ENCODE peak calls at places on chromosomes 3 and 15, in ten cellular contexts. One of them, this sample, is unnamed.

GRCh38 chr3:16513141-16514020 is at the start of gene RFTN1:
- ATAC-seq in left lobe of liver: peak; percentile 54
- ATAC-seq in activated B cell treated with CpG ODN at 0.5 μM for 24 hours: peak; percentile 9
- ATAC-seq in stimulated activated naive CD8-positive, alpha-beta T cell treated with anti-CD3 and anti-CD28 coated beads, Interleukin-15, amount 100 ng/mL, for 72 hours: peak; percentile 6
- ATAC-seq in T-helper 17 cell: peak; percentile 23
- ATAC-seq in effector memory CD8-positive, alpha-beta T cell: peak; percentile 23
- ATAC-seq in activated T-cell treated with anti-CD3 and anti-CD28 coated beads, Interleukin-2, amount 50 U/mL, for 4 hours: peak; percentile 35
- ATAC-seq in memory B cell: peak; percentile 26
- ATAC-seq in activated CD8-positive, alpha-beta T cell treated with anti-CD3 and anti-CD28 coated beads for 36 hours: peak; percentile 19
- ATAC-seq in activated CD4-positive, alpha-beta T cell treated with anti-CD3 and anti-CD28 coated beads for 36 hours: peak; percentile 10
- ATAC-seq in this sample: peak; percentile 11

GRCh38 chr3:87351913-87352312 is 75.5 kb upstream of the POU1F1 start:
- ATAC-seq in left lobe of liver: no peak
- ATAC-seq in activated B cell treated with CpG ODN at 0.5 μM for 24 hours: no peak
- ATAC-seq in stimulated activated naive CD8-positive, alpha-beta T cell treated with anti-CD3 and anti-CD28 coated beads, Interleukin-15, amount 100 ng/mL, for 72 hours: no peak
- ATAC-seq in T-helper 17 cell: no peak
- ATAC-seq in effector memory CD8-positive, alpha-beta T cell: no peak
- ATAC-seq in activated T-cell treated with anti-CD3 and anti-CD28 coated beads, Interleukin-2, amount 50 U/mL, for 4 hours: no peak
- ATAC-seq in memory B cell: no peak
- ATAC-seq in activated CD8-positive, alpha-beta T cell treated with anti-CD3 and anti-CD28 coated beads for 36 hours: no peak
- ATAC-seq in activated CD4-positive, alpha-beta T cell treated with anti-CD3 and anti-CD28 coated beads for 36 hours: no peak
- ATAC-seq in this sample: no peak

GRCh38 chr3:59559721-59560514 is 510.1 kb upstream of the CFAP20DC start:
- ATAC-seq in left lobe of liver: no peak
- ATAC-seq in activated B cell treated with CpG ODN at 0.5 μM for 24 hours: peak; percentile 34
- ATAC-seq in stimulated activated naive CD8-positive, alpha-beta T cell treated with anti-CD3 and anti-CD28 coated beads, Interleukin-15, amount 100 ng/mL, for 72 hours: peak; percentile 98
- ATAC-seq in T-helper 17 cell: no peak
- ATAC-seq in effector memory CD8-positive, alpha-beta T cell: no peak
- ATAC-seq in activated T-cell treated with anti-CD3 and anti-CD28 coated beads, Interleukin-2, amount 50 U/mL, for 4 hours: peak; percentile 95
- ATAC-seq in memory B cell: no peak
- ATAC-seq in activated CD8-positive, alpha-beta T cell treated with anti-CD3 and anti-CD28 coated beads for 36 hours: peak; percentile 97
- ATAC-seq in activated CD4-positive, alpha-beta T cell treated with anti-CD3 and anti-CD28 coated beads for 36 hours: peak; percentile 92
- ATAC-seq in this sample: peak; percentile 98

GRCh38 chr3:122310361-122310760 is 14.7 kb upstream of the CSTA start:
- ATAC-seq in left lobe of liver: no peak
- ATAC-seq in activated B cell treated with CpG ODN at 0.5 μM for 24 hours: no peak
- ATAC-seq in stimulated activated naive CD8-positive, alpha-beta T cell treated with anti-CD3 and anti-CD28 coated beads, Interleukin-15, amount 100 ng/mL, for 72 hours: no peak
- ATAC-seq in T-helper 17 cell: no peak
- ATAC-seq in effector memory CD8-positive, alpha-beta T cell: no peak
- ATAC-seq in activated T-cell treated with anti-CD3 and anti-CD28 coated beads, Interleukin-2, amount 50 U/mL, for 4 hours: no peak
- ATAC-seq in memory B cell: no peak
- ATAC-seq in activated CD8-positive, alpha-beta T cell treated with anti-CD3 and anti-CD28 coated beads for 36 hours: no peak
- ATAC-seq in activated CD4-positive, alpha-beta T cell treated with anti-CD3 and anti-CD28 coated beads for 36 hours: no peak
- ATAC-seq in this sample: no peak

GRCh38 chr15:89107984-89108383 is 19.7 kb downstream of the ABHD2 start:
- ATAC-seq in left lobe of liver: no peak
- ATAC-seq in activated B cell treated with CpG ODN at 0.5 μM for 24 hours: no peak
- ATAC-seq in stimulated activated naive CD8-positive, alpha-beta T cell treated with anti-CD3 and anti-CD28 coated beads, Interleukin-15, amount 100 ng/mL, for 72 hours: no peak
- ATAC-seq in T-helper 17 cell: no peak
- ATAC-seq in effector memory CD8-positive, alpha-beta T cell: no peak
- ATAC-seq in activated T-cell treated with anti-CD3 and anti-CD28 coated beads, Interleukin-2, amount 50 U/mL, for 4 hours: no peak
- ATAC-seq in memory B cell: no peak
- ATAC-seq in activated CD8-positive, alpha-beta T cell treated with anti-CD3 and anti-CD28 coated beads for 36 hours: peak; percentile 24
- ATAC-seq in activated CD4-positive, alpha-beta T cell treated with anti-CD3 and anti-CD28 coated beads for 36 hours: peak; percentile 58
- ATAC-seq in this sample: no peak

GRCh38 chr15:59738676-59739075 is 49.6 kb upstream of the BNIP2 start:
- ATAC-seq in left lobe of liver: peak; percentile 76
- ATAC-seq in activated B cell treated with CpG ODN at 0.5 μM for 24 hours: no peak
- ATAC-seq in stimulated activated naive CD8-positive, alpha-beta T cell treated with anti-CD3 and anti-CD28 coated beads, Interleukin-15, amount 100 ng/mL, for 72 hours: no peak
- ATAC-seq in T-helper 17 cell: no peak
- ATAC-seq in effector memory CD8-positive, alpha-beta T cell: no peak
- ATAC-seq in activated T-cell treated with anti-CD3 and anti-CD28 coated beads, Interleukin-2, amount 50 U/mL, for 4 hours: no peak
- ATAC-seq in memory B cell: no peak
- ATAC-seq in activated CD8-positive, alpha-beta T cell treated with anti-CD3 and anti-CD28 coated beads for 36 hours: no peak
- ATAC-seq in activated CD4-positive, alpha-beta T cell treated with anti-CD3 and anti-CD28 coated beads for 36 hours: no peak
- ATAC-seq in this sample: no peak

GRCh38 chr15:50137330-50137761 is 18.3 kb upstream of the ATP8B4 start:
- ATAC-seq in left lobe of liver: no peak
- ATAC-seq in activated B cell treated with CpG ODN at 0.5 μM for 24 hours: no peak
- ATAC-seq in stimulated activated naive CD8-positive, alpha-beta T cell treated with anti-CD3 and anti-CD28 coated beads, Interleukin-15, amount 100 ng/mL, for 72 hours: peak; percentile 50
- ATAC-seq in T-helper 17 cell: no peak
- ATAC-seq in effector memory CD8-positive, alpha-beta T cell: no peak
- ATAC-seq in activated T-cell treated with anti-CD3 and anti-CD28 coated beads, Interleukin-2, amount 50 U/mL, for 4 hours: peak; percentile 62
- ATAC-seq in memory B cell: no peak
- ATAC-seq in activated CD8-positive, alpha-beta T cell treated with anti-CD3 and anti-CD28 coated beads for 36 hours: peak; percentile 72
- ATAC-seq in activated CD4-positive, alpha-beta T cell treated with anti-CD3 and anti-CD28 coated beads for 36 hours: peak; percentile 78
- ATAC-seq in this sample: peak; percentile 72

GRCh38 chr15:62607643-62608042 is 434.9 kb upstream of the TPM1 start:
- ATAC-seq in left lobe of liver: no peak
- ATAC-seq in activated B cell treated with CpG ODN at 0.5 μM for 24 hours: no peak
- ATAC-seq in stimulated activated naive CD8-positive, alpha-beta T cell treated with anti-CD3 and anti-CD28 coated beads, Interleukin-15, amount 100 ng/mL, for 72 hours: no peak
- ATAC-seq in T-helper 17 cell: no peak
- ATAC-seq in effector memory CD8-positive, alpha-beta T cell: no peak
- ATAC-seq in activated T-cell treated with anti-CD3 and anti-CD28 coated beads, Interleukin-2, amount 50 U/mL, for 4 hours: no peak
- ATAC-seq in memory B cell: no peak
- ATAC-seq in activated CD8-positive, alpha-beta T cell treated with anti-CD3 and anti-CD28 coated beads for 36 hours: no peak
- ATAC-seq in activated CD4-positive, alpha-beta T cell treated with anti-CD3 and anti-CD28 coated beads for 36 hours: peak; percentile 26
- ATAC-seq in this sample: no peak

GRCh38 chr3:63900459-63900858 is 11.7 kb downstream of the SCAANT1 start:
- ATAC-seq in left lobe of liver: no peak
- ATAC-seq in activated B cell treated with CpG ODN at 0.5 μM for 24 hours: no peak
- ATAC-seq in stimulated activated naive CD8-positive, alpha-beta T cell treated with anti-CD3 and anti-CD28 coated beads, Interleukin-15, amount 100 ng/mL, for 72 hours: no peak
- ATAC-seq in T-helper 17 cell: no peak
- ATAC-seq in effector memory CD8-positive, alpha-beta T cell: no peak
- ATAC-seq in activated T-cell treated with anti-CD3 and anti-CD28 coated beads, Interleukin-2, amount 50 U/mL, for 4 hours: no peak
- ATAC-seq in memory B cell: no peak
- ATAC-seq in activated CD8-positive, alpha-beta T cell treated with anti-CD3 and anti-CD28 coated beads for 36 hours: no peak
- ATAC-seq in activated CD4-positive, alpha-beta T cell treated with anti-CD3 and anti-CD28 coated beads for 36 hours: no peak
- ATAC-seq in this sample: no peak

GRCh38 chr3:3553236-3553635 is 246.0 kb upstream of the LRRN1 start:
- ATAC-seq in left lobe of liver: no peak
- ATAC-seq in activated B cell treated with CpG ODN at 0.5 μM for 24 hours: no peak
- ATAC-seq in stimulated activated naive CD8-positive, alpha-beta T cell treated with anti-CD3 and anti-CD28 coated beads, Interleukin-15, amount 100 ng/mL, for 72 hours: no peak
- ATAC-seq in T-helper 17 cell: no peak
- ATAC-seq in effector memory CD8-positive, alpha-beta T cell: no peak
- ATAC-seq in activated T-cell treated with anti-CD3 and anti-CD28 coated beads, Interleukin-2, amount 50 U/mL, for 4 hours: no peak
- ATAC-seq in memory B cell: no peak
- ATAC-seq in activated CD8-positive, alpha-beta T cell treated with anti-CD3 and anti-CD28 coated beads for 36 hours: no peak
- ATAC-seq in activated CD4-positive, alpha-beta T cell treated with anti-CD3 and anti-CD28 coated beads for 36 hours: no peak
- ATAC-seq in this sample: no peak

GRCh38 chr3:196193738-196194541 is 17.3 kb downstream of the ZDHHC19 start:
- ATAC-seq in left lobe of liver: peak; percentile 79
- ATAC-seq in activated B cell treated with CpG ODN at 0.5 μM for 24 hours: no peak
- ATAC-seq in stimulated activated naive CD8-positive, alpha-beta T cell treated with anti-CD3 and anti-CD28 coated beads, Interleukin-15, amount 100 ng/mL, for 72 hours: no peak
- ATAC-seq in T-helper 17 cell: no peak
- ATAC-seq in effector memory CD8-positive, alpha-beta T cell: no peak
- ATAC-seq in activated T-cell treated with anti-CD3 and anti-CD28 coated beads, Interleukin-2, amount 50 U/mL, for 4 hours: no peak
- ATAC-seq in memory B cell: no peak
- ATAC-seq in activated CD8-positive, alpha-beta T cell treated with anti-CD3 and anti-CD28 coated beads for 36 hours: no peak
- ATAC-seq in activated CD4-positive, alpha-beta T cell treated with anti-CD3 and anti-CD28 coated beads for 36 hours: no peak
- ATAC-seq in this sample: no peak

GRCh38 chr3:150124142-150124541 is 153.4 kb upstream of the PFN2 start:
- ATAC-seq in left lobe of liver: no peak
- ATAC-seq in activated B cell treated with CpG ODN at 0.5 μM for 24 hours: no peak
- ATAC-seq in stimulated activated naive CD8-positive, alpha-beta T cell treated with anti-CD3 and anti-CD28 coated beads, Interleukin-15, amount 100 ng/mL, for 72 hours: no peak
- ATAC-seq in T-helper 17 cell: no peak
- ATAC-seq in effector memory CD8-positive, alpha-beta T cell: no peak
- ATAC-seq in activated T-cell treated with anti-CD3 and anti-CD28 coated beads, Interleukin-2, amount 50 U/mL, for 4 hours: no peak
- ATAC-seq in memory B cell: no peak
- ATAC-seq in activated CD8-positive, alpha-beta T cell treated with anti-CD3 and anti-CD28 coated beads for 36 hours: no peak
- ATAC-seq in activated CD4-positive, alpha-beta T cell treated with anti-CD3 and anti-CD28 coated beads for 36 hours: no peak
- ATAC-seq in this sample: no peak

GRCh38 chr3:23826382-23827061 is 20.8 kb downstream of the UBE2E1 start:
- ATAC-seq in left lobe of liver: peak; percentile 54
- ATAC-seq in activated B cell treated with CpG ODN at 0.5 μM for 24 hours: no peak
- ATAC-seq in stimulated activated naive CD8-positive, alpha-beta T cell treated with anti-CD3 and anti-CD28 coated beads, Interleukin-15, amount 100 ng/mL, for 72 hours: no peak
- ATAC-seq in T-helper 17 cell: no peak
- ATAC-seq in effector memory CD8-positive, alpha-beta T cell: no peak
- ATAC-seq in activated T-cell treated with anti-CD3 and anti-CD28 coated beads, Interleukin-2, amount 50 U/mL, for 4 hours: no peak
- ATAC-seq in memory B cell: no peak
- ATAC-seq in activated CD8-positive, alpha-beta T cell treated with anti-CD3 and anti-CD28 coated beads for 36 hours: no peak
- ATAC-seq in activated CD4-positive, alpha-beta T cell treated with anti-CD3 and anti-CD28 coated beads for 36 hours: no peak
- ATAC-seq in this sample: no peak

GRCh38 chr15:57060799-57061198 is 142.4 kb downstream of the TCF12 start:
- ATAC-seq in left lobe of liver: no peak
- ATAC-seq in activated B cell treated with CpG ODN at 0.5 μM for 24 hours: no peak
- ATAC-seq in stimulated activated naive CD8-positive, alpha-beta T cell treated with anti-CD3 and anti-CD28 coated beads, Interleukin-15, amount 100 ng/mL, for 72 hours: no peak
- ATAC-seq in T-helper 17 cell: no peak
- ATAC-seq in effector memory CD8-positive, alpha-beta T cell: no peak
- ATAC-seq in activated T-cell treated with anti-CD3 and anti-CD28 coated beads, Interleukin-2, amount 50 U/mL, for 4 hours: no peak
- ATAC-seq in memory B cell: no peak
- ATAC-seq in activated CD8-positive, alpha-beta T cell treated with anti-CD3 and anti-CD28 coated beads for 36 hours: no peak
- ATAC-seq in activated CD4-positive, alpha-beta T cell treated with anti-CD3 and anti-CD28 coated beads for 36 hours: no peak
- ATAC-seq in this sample: no peak

GRCh38 chr3:98827221-98827620 is 64.1 kb downstream of the ST3GAL6 start:
- ATAC-seq in left lobe of liver: no peak
- ATAC-seq in activated B cell treated with CpG ODN at 0.5 μM for 24 hours: no peak
- ATAC-seq in stimulated activated naive CD8-positive, alpha-beta T cell treated with anti-CD3 and anti-CD28 coated beads, Interleukin-15, amount 100 ng/mL, for 72 hours: no peak
- ATAC-seq in T-helper 17 cell: no peak
- ATAC-seq in effector memory CD8-positive, alpha-beta T cell: no peak
- ATAC-seq in activated T-cell treated with anti-CD3 and anti-CD28 coated beads, Interleukin-2, amount 50 U/mL, for 4 hours: no peak
- ATAC-seq in memory B cell: no peak
- ATAC-seq in activated CD8-positive, alpha-beta T cell treated with anti-CD3 and anti-CD28 coated beads for 36 hours: no peak
- ATAC-seq in activated CD4-positive, alpha-beta T cell treated with anti-CD3 and anti-CD28 coated beads for 36 hours: no peak
- ATAC-seq in this sample: no peak

GRCh38 chr3:161694682-161695586 is 198.3 kb downstream of the OTOL1 start:
- ATAC-seq in left lobe of liver: no peak
- ATAC-seq in activated B cell treated with CpG ODN at 0.5 μM for 24 hours: no peak
- ATAC-seq in stimulated activated naive CD8-positive, alpha-beta T cell treated with anti-CD3 and anti-CD28 coated beads, Interleukin-15, amount 100 ng/mL, for 72 hours: no peak
- ATAC-seq in T-helper 17 cell: no peak
- ATAC-seq in effector memory CD8-positive, alpha-beta T cell: no peak
- ATAC-seq in activated T-cell treated with anti-CD3 and anti-CD28 coated beads, Interleukin-2, amount 50 U/mL, for 4 hours: no peak
- ATAC-seq in memory B cell: no peak
- ATAC-seq in activated CD8-positive, alpha-beta T cell treated with anti-CD3 and anti-CD28 coated beads for 36 hours: no peak
- ATAC-seq in activated CD4-positive, alpha-beta T cell treated with anti-CD3 and anti-CD28 coated beads for 36 hours: no peak
- ATAC-seq in this sample: no peak

GRCh38 chr3:17320266-17320665 is 422.2 kb downstream of the TBC1D5 start:
- ATAC-seq in left lobe of liver: no peak
- ATAC-seq in activated B cell treated with CpG ODN at 0.5 μM for 24 hours: no peak
- ATAC-seq in stimulated activated naive CD8-positive, alpha-beta T cell treated with anti-CD3 and anti-CD28 coated beads, Interleukin-15, amount 100 ng/mL, for 72 hours: no peak
- ATAC-seq in T-helper 17 cell: no peak
- ATAC-seq in effector memory CD8-positive, alpha-beta T cell: no peak
- ATAC-seq in activated T-cell treated with anti-CD3 and anti-CD28 coated beads, Interleukin-2, amount 50 U/mL, for 4 hours: no peak
- ATAC-seq in memory B cell: no peak
- ATAC-seq in activated CD8-positive, alpha-beta T cell treated with anti-CD3 and anti-CD28 coated beads for 36 hours: no peak
- ATAC-seq in activated CD4-positive, alpha-beta T cell treated with anti-CD3 and anti-CD28 coated beads for 36 hours: no peak
- ATAC-seq in this sample: no peak

GRCh38 chr3:73623316-73623715 is 1.4 kb downstream of the PDZRN3 start:
- ATAC-seq in left lobe of liver: no peak
- ATAC-seq in activated B cell treated with CpG ODN at 0.5 μM for 24 hours: no peak
- ATAC-seq in stimulated activated naive CD8-positive, alpha-beta T cell treated with anti-CD3 and anti-CD28 coated beads, Interleukin-15, amount 100 ng/mL, for 72 hours: no peak
- ATAC-seq in T-helper 17 cell: no peak
- ATAC-seq in effector memory CD8-positive, alpha-beta T cell: no peak
- ATAC-seq in activated T-cell treated with anti-CD3 and anti-CD28 coated beads, Interleukin-2, amount 50 U/mL, for 4 hours: no peak
- ATAC-seq in memory B cell: no peak
- ATAC-seq in activated CD8-positive, alpha-beta T cell treated with anti-CD3 and anti-CD28 coated beads for 36 hours: no peak
- ATAC-seq in activated CD4-positive, alpha-beta T cell treated with anti-CD3 and anti-CD28 coated beads for 36 hours: no peak
- ATAC-seq in this sample: no peak

GRCh38 chr3:175326041-175326440 is 466.9 kb downstream of the NAALADL2 start:
- ATAC-seq in left lobe of liver: no peak
- ATAC-seq in activated B cell treated with CpG ODN at 0.5 μM for 24 hours: no peak
- ATAC-seq in stimulated activated naive CD8-positive, alpha-beta T cell treated with anti-CD3 and anti-CD28 coated beads, Interleukin-15, amount 100 ng/mL, for 72 hours: no peak
- ATAC-seq in T-helper 17 cell: no peak
- ATAC-seq in effector memory CD8-positive, alpha-beta T cell: no peak
- ATAC-seq in activated T-cell treated with anti-CD3 and anti-CD28 coated beads, Interleukin-2, amount 50 U/mL, for 4 hours: no peak
- ATAC-seq in memory B cell: no peak
- ATAC-seq in activated CD8-positive, alpha-beta T cell treated with anti-CD3 and anti-CD28 coated beads for 36 hours: no peak
- ATAC-seq in activated CD4-positive, alpha-beta T cell treated with anti-CD3 and anti-CD28 coated beads for 36 hours: no peak
- ATAC-seq in this sample: no peak

GRCh38 chr3:194296448-194296831 is 54.7 kb downstream of the CPN2 start:
- ATAC-seq in left lobe of liver: peak; percentile 52
- ATAC-seq in activated B cell treated with CpG ODN at 0.5 μM for 24 hours: no peak
- ATAC-seq in stimulated activated naive CD8-positive, alpha-beta T cell treated with anti-CD3 and anti-CD28 coated beads, Interleukin-15, amount 100 ng/mL, for 72 hours: no peak
- ATAC-seq in T-helper 17 cell: no peak
- ATAC-seq in effector memory CD8-positive, alpha-beta T cell: no peak
- ATAC-seq in activated T-cell treated with anti-CD3 and anti-CD28 coated beads, Interleukin-2, amount 50 U/mL, for 4 hours: no peak
- ATAC-seq in memory B cell: no peak
- ATAC-seq in activated CD8-positive, alpha-beta T cell treated with anti-CD3 and anti-CD28 coated beads for 36 hours: no peak
- ATAC-seq in activated CD4-positive, alpha-beta T cell treated with anti-CD3 and anti-CD28 coated beads for 36 hours: no peak
- ATAC-seq in this sample: no peak

GRCh38 chr3:14253022-14253761 is 74.6 kb downstream of the LSM3 start:
- ATAC-seq in left lobe of liver: peak; percentile 91
- ATAC-seq in activated B cell treated with CpG ODN at 0.5 μM for 24 hours: no peak
- ATAC-seq in stimulated activated naive CD8-positive, alpha-beta T cell treated with anti-CD3 and anti-CD28 coated beads, Interleukin-15, amount 100 ng/mL, for 72 hours: no peak
- ATAC-seq in T-helper 17 cell: no peak
- ATAC-seq in effector memory CD8-positive, alpha-beta T cell: no peak
- ATAC-seq in activated T-cell treated with anti-CD3 and anti-CD28 coated beads, Interleukin-2, amount 50 U/mL, for 4 hours: no peak
- ATAC-seq in memory B cell: no peak
- ATAC-seq in activated CD8-positive, alpha-beta T cell treated with anti-CD3 and anti-CD28 coated beads for 36 hours: no peak
- ATAC-seq in activated CD4-positive, alpha-beta T cell treated with anti-CD3 and anti-CD28 coated beads for 36 hours: no peak
- ATAC-seq in this sample: no peak

GRCh38 chr3:186534113-186534669 is 10.0 kb downstream of the CRYGS start:
- ATAC-seq in left lobe of liver: peak; percentile 36
- ATAC-seq in activated B cell treated with CpG ODN at 0.5 μM for 24 hours: peak; percentile 82
- ATAC-seq in stimulated activated naive CD8-positive, alpha-beta T cell treated with anti-CD3 and anti-CD28 coated beads, Interleukin-15, amount 100 ng/mL, for 72 hours: peak; percentile 91
- ATAC-seq in T-helper 17 cell: peak; percentile 97
- ATAC-seq in effector memory CD8-positive, alpha-beta T cell: peak; percentile 96
- ATAC-seq in activated T-cell treated with anti-CD3 and anti-CD28 coated beads, Interleukin-2, amount 50 U/mL, for 4 hours: peak; percentile 84
- ATAC-seq in memory B cell: peak; percentile 92
- ATAC-seq in activated CD8-positive, alpha-beta T cell treated with anti-CD3 and anti-CD28 coated beads for 36 hours: peak; percentile 87
- ATAC-seq in activated CD4-positive, alpha-beta T cell treated with anti-CD3 and anti-CD28 coated beads for 36 hours: peak; percentile 79
- ATAC-seq in this sample: peak; percentile 91

GRCh38 chr3:184540777-184541681 is 20.6 kb upstream of the EPHB3 start:
- ATAC-seq in left lobe of liver: peak; percentile 89
- ATAC-seq in activated B cell treated with CpG ODN at 0.5 μM for 24 hours: peak; percentile 59
- ATAC-seq in stimulated activated naive CD8-positive, alpha-beta T cell treated with anti-CD3 and anti-CD28 coated beads, Interleukin-15, amount 100 ng/mL, for 72 hours: peak; percentile 71
- ATAC-seq in T-helper 17 cell: peak; percentile 73
- ATAC-seq in effector memory CD8-positive, alpha-beta T cell: peak; percentile 61
- ATAC-seq in activated T-cell treated with anti-CD3 and anti-CD28 coated beads, Interleukin-2, amount 50 U/mL, for 4 hours: peak; percentile 49
- ATAC-seq in memory B cell: peak; percentile 76
- ATAC-seq in activated CD8-positive, alpha-beta T cell treated with anti-CD3 and anti-CD28 coated beads for 36 hours: peak; percentile 53
- ATAC-seq in activated CD4-positive, alpha-beta T cell treated with anti-CD3 and anti-CD28 coated beads for 36 hours: peak; percentile 74
- ATAC-seq in this sample: peak; percentile 56

GRCh38 chr15:47582283-47582682 is 135.0 kb upstream of the SEMA6D start:
- ATAC-seq in left lobe of liver: no peak
- ATAC-seq in activated B cell treated with CpG ODN at 0.5 μM for 24 hours: no peak
- ATAC-seq in stimulated activated naive CD8-positive, alpha-beta T cell treated with anti-CD3 and anti-CD28 coated beads, Interleukin-15, amount 100 ng/mL, for 72 hours: no peak
- ATAC-seq in T-helper 17 cell: no peak
- ATAC-seq in effector memory CD8-positive, alpha-beta T cell: no peak
- ATAC-seq in activated T-cell treated with anti-CD3 and anti-CD28 coated beads, Interleukin-2, amount 50 U/mL, for 4 hours: no peak
- ATAC-seq in memory B cell: no peak
- ATAC-seq in activated CD8-positive, alpha-beta T cell treated with anti-CD3 and anti-CD28 coated beads for 36 hours: no peak
- ATAC-seq in activated CD4-positive, alpha-beta T cell treated with anti-CD3 and anti-CD28 coated beads for 36 hours: no peak
- ATAC-seq in this sample: no peak

GRCh38 chr15:81101894-81102815 is 31.9 kb upstream of the CFAP161 start:
- ATAC-seq in left lobe of liver: peak; percentile 54
- ATAC-seq in activated B cell treated with CpG ODN at 0.5 μM for 24 hours: no peak
- ATAC-seq in stimulated activated naive CD8-positive, alpha-beta T cell treated with anti-CD3 and anti-CD28 coated beads, Interleukin-15, amount 100 ng/mL, for 72 hours: no peak
- ATAC-seq in T-helper 17 cell: no peak
- ATAC-seq in effector memory CD8-positive, alpha-beta T cell: no peak
- ATAC-seq in activated T-cell treated with anti-CD3 and anti-CD28 coated beads, Interleukin-2, amount 50 U/mL, for 4 hours: no peak
- ATAC-seq in memory B cell: no peak
- ATAC-seq in activated CD8-positive, alpha-beta T cell treated with anti-CD3 and anti-CD28 coated beads for 36 hours: no peak
- ATAC-seq in activated CD4-positive, alpha-beta T cell treated with anti-CD3 and anti-CD28 coated beads for 36 hours: no peak
- ATAC-seq in this sample: no peak

GRCh38 chr3:14853280-14853956 is 34.7 kb downstream of the FGD5 start:
- ATAC-seq in left lobe of liver: no peak
- ATAC-seq in activated B cell treated with CpG ODN at 0.5 μM for 24 hours: no peak
- ATAC-seq in stimulated activated naive CD8-positive, alpha-beta T cell treated with anti-CD3 and anti-CD28 coated beads, Interleukin-15, amount 100 ng/mL, for 72 hours: no peak
- ATAC-seq in T-helper 17 cell: no peak
- ATAC-seq in effector memory CD8-positive, alpha-beta T cell: no peak
- ATAC-seq in activated T-cell treated with anti-CD3 and anti-CD28 coated beads, Interleukin-2, amount 50 U/mL, for 4 hours: no peak
- ATAC-seq in memory B cell: no peak
- ATAC-seq in activated CD8-positive, alpha-beta T cell treated with anti-CD3 and anti-CD28 coated beads for 36 hours: no peak
- ATAC-seq in activated CD4-positive, alpha-beta T cell treated with anti-CD3 and anti-CD28 coated beads for 36 hours: no peak
- ATAC-seq in this sample: no peak

GRCh38 chr3:139319428-139320402 is 24.1 kb upstream of the MRPS22 start:
- ATAC-seq in left lobe of liver: no peak
- ATAC-seq in activated B cell treated with CpG ODN at 0.5 μM for 24 hours: no peak
- ATAC-seq in stimulated activated naive CD8-positive, alpha-beta T cell treated with anti-CD3 and anti-CD28 coated beads, Interleukin-15, amount 100 ng/mL, for 72 hours: no peak
- ATAC-seq in T-helper 17 cell: no peak
- ATAC-seq in effector memory CD8-positive, alpha-beta T cell: no peak
- ATAC-seq in activated T-cell treated with anti-CD3 and anti-CD28 coated beads, Interleukin-2, amount 50 U/mL, for 4 hours: no peak
- ATAC-seq in memory B cell: no peak
- ATAC-seq in activated CD8-positive, alpha-beta T cell treated with anti-CD3 and anti-CD28 coated beads for 36 hours: no peak
- ATAC-seq in activated CD4-positive, alpha-beta T cell treated with anti-CD3 and anti-CD28 coated beads for 36 hours: no peak
- ATAC-seq in this sample: no peak

GRCh38 chr3:67083277-67083676 is 85.2 kb downstream of the KBTBD8 start:
- ATAC-seq in left lobe of liver: no peak
- ATAC-seq in activated B cell treated with CpG ODN at 0.5 μM for 24 hours: peak; percentile 73
- ATAC-seq in stimulated activated naive CD8-positive, alpha-beta T cell treated with anti-CD3 and anti-CD28 coated beads, Interleukin-15, amount 100 ng/mL, for 72 hours: peak; percentile 100
- ATAC-seq in T-helper 17 cell: peak; percentile 95
- ATAC-seq in effector memory CD8-positive, alpha-beta T cell: peak; percentile 100
- ATAC-seq in activated T-cell treated with anti-CD3 and anti-CD28 coated beads, Interleukin-2, amount 50 U/mL, for 4 hours: peak; percentile 99
- ATAC-seq in memory B cell: peak; percentile 87
- ATAC-seq in activated CD8-positive, alpha-beta T cell treated with anti-CD3 and anti-CD28 coated beads for 36 hours: peak; percentile 99
- ATAC-seq in activated CD4-positive, alpha-beta T cell treated with anti-CD3 and anti-CD28 coated beads for 36 hours: peak; percentile 99
- ATAC-seq in this sample: peak; percentile 100

This sample was measured in activated CD4-positive, CD25-positive, alpha-beta regulatory T cell treated with anti-CD3 and anti-CD28 coated beads, Interleukin-2, amount 50 U/mL, for 24 hours.